ENCODE peak calls at places on chromosomes 4 and X, in eight cellular contexts. D is mesenteric fat pad; A is ACHN; J is stimulated activated CD8-positive, alpha-beta memory T cell treated with anti-CD3 and anti-CD28 coated beads, Interleukin-12 subunit alpha, Interleukin-12 subunit beta, amount 100 ng/mL, for 1 hour; I is Karpas-422; T is HT1080; C is EL; G is esophagus squamous epithelium. E is an unnamed sample.

GRCh38 chr4:10578027-10578426 is 106.5 kb downstream of the CLNK start:
- DNase-seq in D (no peak), A (no peak), I (no peak), J (no peak), C (no peak), T (no peak), G (no peak), E (no peak)

GRCh38 chrX:78573630-78574029 is 85.5 kb downstream of the RTL3 start:
- DNase-seq in A (no peak), C (no peak), I (no peak), D (no peak), T (no peak), G (no peak), J (no peak), E (no peak)

GRCh38 chr4:180060159-180060889 is 2182.9 kb upstream of the TENM3 start:
- DNase-seq in D (no peak), C (no peak), J (no peak), I (no peak), A (peak), G (no peak), T (peak), E (no peak)

GRCh38 chrX:26778320-26778888 is 562.4 kb downstream of the MAGEB5 start:
- DNase-seq in D (no peak), G (no peak), J (no peak), A (no peak), T (no peak), C (no peak), I (peak), E (no peak)

GRCh38 chr4:183158062-183158461 is 59.0 kb downstream of the WWC2 start:
- DNase-seq in G (no peak), A (no peak), J (no peak), C (peak), T (no peak), D (no peak), I (no peak), E (no peak)

GRCh38 chr4:38574559-38575333 is 89.3 kb upstream of the KLF3 start:
- DNase-seq in D (no peak), A (peak), G (no peak), C (no peak), I (no peak), J (no peak), T (no peak), E (no peak)

GRCh38 chrX:7730071-7730470 is 112.9 kb upstream of the VCX start:
- DNase-seq in C (no peak), T (no peak), G (no peak), J (no peak), I (no peak), D (no peak), A (no peak), E (peak)

GRCh38 chrX:41022579-41022978 is 62.7 kb upstream of the USP9X start:
- DNase-seq in J (no peak), C (peak), A (no peak), T (peak), G (no peak), D (no peak), I (no peak), E (no peak)

GRCh38 chrX:136691028-136691809 is 43.3 kb downstream of the CD40LG start:
- DNase-seq in J (no peak), D (no peak), I (peak), A (no peak), T (peak), G (no peak), C (peak), E (no peak)

GRCh38 chr4:53136954-53137353 is 228.9 kb downstream of the SCFD2 start:
- DNase-seq in C (no peak), A (no peak), T (no peak), I (no peak), G (no peak), D (no peak), J (no peak), E (no peak)

GRCh38 chr4:142408003-142408441 is 438.1 kb downstream of the INPP4B start:
- DNase-seq in A (peak), J (no peak), G (no peak), I (no peak), T (peak), C (peak), D (no peak), E (no peak)

GRCh38 chrX:32448320-32448719 is 763.0 kb downstream of the DMD start:
- DNase-seq in A (peak), J (no peak), G (no peak), I (peak), C (no peak), T (peak), D (no peak), E (no peak)

GRCh38 chrX:21972721-21973120 is 32.2 kb downstream of the SMS start:
- DNase-seq in I (peak), G (no peak), J (peak), T (peak), D (no peak), A (peak), C (peak), E (no peak)

GRCh38 chrX:37783284-37783683 is 3.4 kb downstream of the CYBB start:
- DNase-seq in J (no peak), G (no peak), T (no peak), I (no peak), D (no peak), C (no peak), A (no peak), E (no peak)

GRCh38 chr4:8308856-8309771 is 39.6 kb downstream of the HTRA3 start:
- DNase-seq in J (no peak), A (no peak), T (no peak), D (peak), I (no peak), G (no peak), C (no peak), E (no peak)

GRCh38 chrX:130263016-130263415 is 5.7 kb downstream of the ZNF280C start:
- DNase-seq in J (no peak), A (no peak), I (no peak), G (no peak), C (no peak), T (no peak), D (no peak), E (no peak)

GRCh38 chr4:148273501-148273986 is 168.7 kb downstream of the NR3C2 start:
- DNase-seq in I (no peak), T (no peak), G (no peak), A (no peak), C (no peak), D (no peak), J (no peak), E (no peak)

GRCh38 chr4:8010618-8011017 is 71.0 kb upstream of the AFAP1 start:
- DNase-seq in D (no peak), J (no peak), G (no peak), T (no peak), A (no peak), I (no peak), C (peak), E (no peak)

GRCh38 chrX:23383411-23383810 is 48.8 kb downstream of the PTCHD1 start:
- DNase-seq in A (no peak), I (no peak), C (peak), T (peak), D (no peak), J (no peak), G (no peak), E (no peak)

GRCh38 chr4:54152846-54153600 is 53.1 kb downstream of the GSX2 start:
- DNase-seq in A (no peak), T (peak), I (no peak), D (no peak), G (no peak), J (no peak), C (peak), E (no peak)

GRCh38 chr4:83267121-83267834 is 17.3 kb downstream of the COQ2 start:
- DNase-seq in J (no peak), D (no peak), G (no peak), I (no peak), C (peak), T (peak), A (no peak), E (no peak)

GRCh38 chr4:15303052-15303641 is 124.7 kb upstream of the C1QTNF7 start:
- DNase-seq in C (peak), D (no peak), J (no peak), I (no peak), T (peak), G (no peak), A (no peak), E (no peak)

GRCh38 chrX:67734111-67734753 is 190.4 kb downstream of the AR start:
- DNase-seq in J (no peak), I (peak), C (no peak), T (no peak), A (no peak), D (no peak), G (no peak), E (no peak)

GRCh38 chrX:2691543-2692220 is 587 bp downstream of the CD99 start:
- DNase-seq in G (no peak), T (peak), C (peak), I (peak), J (no peak), A (no peak), D (no peak), E (no peak)

GRCh38 chr4:118967393-118967792 is 78.7 kb downstream of the SYNPO2 start:
- DNase-seq in C (peak), J (no peak), I (no peak), A (no peak), D (no peak), T (peak), G (no peak), E (no peak)

GRCh38 chr4:1294424-1294823 is 4.7 kb downstream of the MAEA start:
- DNase-seq in D (no peak), J (no peak), T (no peak), C (no peak), G (no peak), I (no peak), A (no peak), E (no peak)

GRCh38 chr4:19346636-19347035 is 905.1 kb upstream of the SLIT2 start:
- DNase-seq in I (no peak), D (no peak), C (no peak), A (no peak), T (no peak), G (no peak), J (no peak), E (no peak)

GRCh38 chr4:96150501-96150900 is 310.6 kb downstream of the PDHA2 start:
- DNase-seq in G (no peak), A (no peak), C (no peak), T (no peak), J (no peak), I (no peak), D (no peak), E (no peak)

GRCh38 chr4:101597204-101597603 is 193.3 kb upstream of the BANK1 start:
- DNase-seq in C (no peak), I (peak), A (no peak), G (no peak), J (peak), D (no peak), T (no peak), E (no peak)

E was measured in GOT3.